ENCODE peak calls at places on chromosomes 1 and 21, in seven cellular contexts. One of them, this sample, is unnamed.

GRCh38 chr1:67350783-67351182 is 43.1 kb downstream of the IL12RB2 start:
- DNase-seq in body of pancreas: no peak
- DNase-seq in IMR-90: no peak
- DNase-seq in suprapubic skin: no peak
- DNase-seq in sigmoid colon: no peak
- DNase-seq in heart left ventricle: no peak
- DNase-seq in testis: no peak
- DNase-seq in this sample: no peak

GRCh38 chr1:165424454-165425283 is 20.3 kb downstream of the RXRG start:
- DNase-seq in body of pancreas: no peak
- DNase-seq in IMR-90: no peak
- DNase-seq in suprapubic skin: no peak
- DNase-seq in sigmoid colon: no peak
- DNase-seq in heart left ventricle: peak; percentile 40
- DNase-seq in testis: peak; percentile 16
- DNase-seq in this sample: no peak

GRCh38 chr1:234583755-234584430 is 26.1 kb downstream of the IRF2BP2 start:
- DNase-seq in body of pancreas: peak; percentile 39
- DNase-seq in IMR-90: no peak
- DNase-seq in suprapubic skin: no peak
- DNase-seq in sigmoid colon: peak; percentile 84
- DNase-seq in heart left ventricle: no peak
- DNase-seq in testis: no peak
- DNase-seq in this sample: no peak

GRCh38 chr1:9269721-9270120 is 23.0 kb upstream of the SPSB1 start:
- DNase-seq in body of pancreas: no peak
- DNase-seq in IMR-90: no peak
- DNase-seq in suprapubic skin: no peak
- DNase-seq in sigmoid colon: no peak
- DNase-seq in heart left ventricle: no peak
- DNase-seq in testis: no peak
- DNase-seq in this sample: no peak

GRCh38 chr21:28671549-28672195 is 321.0 kb downstream of the LTN1 start:
- DNase-seq in body of pancreas: no peak
- DNase-seq in IMR-90: no peak
- DNase-seq in suprapubic skin: no peak
- DNase-seq in sigmoid colon: no peak
- DNase-seq in heart left ventricle: no peak
- DNase-seq in testis: no peak
- DNase-seq in this sample: no peak

GRCh38 chr21:31132574-31133242 is 94.4 kb upstream of the KRTAP19-8 start:
- DNase-seq in body of pancreas: no peak
- DNase-seq in IMR-90: peak; percentile 12
- DNase-seq in suprapubic skin: no peak
- DNase-seq in sigmoid colon: no peak
- DNase-seq in heart left ventricle: no peak
- DNase-seq in testis: no peak
- DNase-seq in this sample: peak; percentile 63

GRCh38 chr1:55337801-55338447 is 122.8 kb upstream of the USP24 start:
- DNase-seq in body of pancreas: no peak
- DNase-seq in IMR-90: peak; percentile 79
- DNase-seq in suprapubic skin: no peak
- DNase-seq in sigmoid colon: no peak
- DNase-seq in heart left ventricle: no peak
- DNase-seq in testis: peak; percentile 21
- DNase-seq in this sample: no peak

GRCh38 chr1:24435782-24436365 is 20.3 kb downstream of the NIPAL3 start:
- DNase-seq in body of pancreas: no peak
- DNase-seq in IMR-90: no peak
- DNase-seq in suprapubic skin: no peak
- DNase-seq in sigmoid colon: no peak
- DNase-seq in heart left ventricle: no peak
- DNase-seq in testis: no peak
- DNase-seq in this sample: no peak

GRCh38 chr1:213987876-213988638 is at the start of gene PROX1:
- DNase-seq in body of pancreas: peak; percentile 89
- DNase-seq in IMR-90: peak; percentile 87
- DNase-seq in suprapubic skin: peak; percentile 90
- DNase-seq in sigmoid colon: peak; percentile 95
- DNase-seq in heart left ventricle: peak; percentile 83
- DNase-seq in testis: peak; percentile 91
- DNase-seq in this sample: peak; percentile 65
- TF ChIP-seq POLR2A in body of pancreas: peak; percentile 96
- TF ChIP-seq POLR2A in IMR-90: no peak
- TF ChIP-seq POLR2A in suprapubic skin: no peak
- TF ChIP-seq POLR2A in sigmoid colon: peak; percentile 72
- TF ChIP-seq POLR2A in heart left ventricle: peak; percentile 84
- TF ChIP-seq POLR2A in testis: no peak
- TF ChIP-seq POLR2A in this sample: peak; percentile 56

GRCh38 chr1:1629430-1630190 is 2.4 kb upstream of the MMP23B start:
- DNase-seq in body of pancreas: no peak
- DNase-seq in IMR-90: no peak
- DNase-seq in suprapubic skin: peak; percentile 79
- DNase-seq in sigmoid colon: peak; percentile 71
- DNase-seq in heart left ventricle: peak; percentile 36
- DNase-seq in testis: no peak
- DNase-seq in this sample: peak; percentile 77
- H3K4me1 ChIP-seq in body of pancreas: peaks cover 7% of the 10 kb centered on the region
- H3K4me1 ChIP-seq in IMR-90: no peaks in the 10 kb centered on the region
- H3K4me1 ChIP-seq in suprapubic skin: peaks cover 59% of the 10 kb centered on the region
- H3K4me1 ChIP-seq in sigmoid colon: peaks cover 25% of the 10 kb centered on the region
- H3K4me1 ChIP-seq in heart left ventricle: peaks cover 40% of the 10 kb centered on the region
- H3K4me1 ChIP-seq in testis: peaks cover 3% of the 10 kb centered on the region
- H3K4me1 ChIP-seq in this sample: peaks cover 3% of the 10 kb centered on the region

GRCh38 chr1:111449703-111450017 is 396 bp downstream of the ATP5PB start:
- DNase-seq in body of pancreas: no peak
- DNase-seq in IMR-90: no peak
- DNase-seq in suprapubic skin: no peak
- DNase-seq in sigmoid colon: no peak
- DNase-seq in heart left ventricle: no peak
- DNase-seq in testis: no peak
- DNase-seq in this sample: no peak

GRCh38 chr1:111448482-111448917 is 556 bp downstream of the WDR77 start:
- DNase-seq in body of pancreas: no peak
- DNase-seq in IMR-90: peak; percentile 12
- DNase-seq in suprapubic skin: no peak
- DNase-seq in sigmoid colon: no peak
- DNase-seq in heart left ventricle: no peak
- DNase-seq in testis: no peak
- DNase-seq in this sample: peak; percentile 19

GRCh38 chr1:111450185-111450584 is 921 bp downstream of the ATP5PB start:
- DNase-seq in body of pancreas: no peak
- DNase-seq in IMR-90: no peak
- DNase-seq in suprapubic skin: no peak
- DNase-seq in sigmoid colon: no peak
- DNase-seq in heart left ventricle: no peak
- DNase-seq in testis: no peak
- DNase-seq in this sample: no peak

GRCh38 chr1:111446967-111447892 is 1.8 kb downstream of the WDR77 start:
- DNase-seq in body of pancreas: peak; percentile 25
- DNase-seq in IMR-90: no peak
- DNase-seq in suprapubic skin: no peak
- DNase-seq in sigmoid colon: no peak
- DNase-seq in heart left ventricle: no peak
- DNase-seq in testis: no peak
- DNase-seq in this sample: no peak

GRCh38 chr1:111448918-111449702 is at the start of the genes ATP5PB and WDR77:
- DNase-seq in body of pancreas: peak; percentile 95
- DNase-seq in IMR-90: peak; percentile 99
- DNase-seq in suprapubic skin: peak; percentile 97
- DNase-seq in sigmoid colon: peak; percentile 98
- DNase-seq in heart left ventricle: peak; percentile 96
- DNase-seq in testis: peak; percentile 97
- DNase-seq in this sample: peak; percentile 97
- TF ChIP-seq POLR2A in body of pancreas: peak; percentile 63
- TF ChIP-seq POLR2A in IMR-90: peak; percentile 61
- TF ChIP-seq POLR2A in suprapubic skin: peak; percentile 32
- TF ChIP-seq POLR2A in sigmoid colon: peak; percentile 66
- TF ChIP-seq POLR2A in heart left ventricle: no peak
- TF ChIP-seq POLR2A in testis: no peak
- TF ChIP-seq POLR2A in this sample: peak; percentile 35

GRCh38 chr1:22053018-22053860 is 730 bp downstream of the CDC42 start:
- DNase-seq in body of pancreas: peak; percentile 69
- DNase-seq in IMR-90: peak; percentile 85
- DNase-seq in suprapubic skin: peak; percentile 79
- DNase-seq in sigmoid colon: peak; percentile 78
- DNase-seq in heart left ventricle: peak; percentile 69
- DNase-seq in testis: peak; percentile 41
- DNase-seq in this sample: peak; percentile 86

GRCh38 chr1:22056043-22056442 is 3.5 kb downstream of the CDC42 start:
- DNase-seq in body of pancreas: no peak
- DNase-seq in IMR-90: peak; percentile 48
- DNase-seq in suprapubic skin: peak; percentile 13
- DNase-seq in sigmoid colon: no peak
- DNase-seq in heart left ventricle: no peak
- DNase-seq in testis: no peak
- DNase-seq in this sample: no peak

GRCh38 chr1:22053861-22054770 is 1.6 kb downstream of the CDC42 start:
- DNase-seq in body of pancreas: no peak
- DNase-seq in IMR-90: peak; percentile 20
- DNase-seq in suprapubic skin: peak; percentile 46
- DNase-seq in sigmoid colon: no peak
- DNase-seq in heart left ventricle: no peak
- DNase-seq in testis: peak; percentile 34
- DNase-seq in this sample: peak; percentile 44

GRCh38 chr1:22056921-22057320 is 4.4 kb downstream of the CDC42 start:
- DNase-seq in body of pancreas: no peak
- DNase-seq in IMR-90: no peak
- DNase-seq in suprapubic skin: peak; percentile 7
- DNase-seq in sigmoid colon: no peak
- DNase-seq in heart left ventricle: no peak
- DNase-seq in testis: no peak
- DNase-seq in this sample: peak; percentile 7

DNA sequence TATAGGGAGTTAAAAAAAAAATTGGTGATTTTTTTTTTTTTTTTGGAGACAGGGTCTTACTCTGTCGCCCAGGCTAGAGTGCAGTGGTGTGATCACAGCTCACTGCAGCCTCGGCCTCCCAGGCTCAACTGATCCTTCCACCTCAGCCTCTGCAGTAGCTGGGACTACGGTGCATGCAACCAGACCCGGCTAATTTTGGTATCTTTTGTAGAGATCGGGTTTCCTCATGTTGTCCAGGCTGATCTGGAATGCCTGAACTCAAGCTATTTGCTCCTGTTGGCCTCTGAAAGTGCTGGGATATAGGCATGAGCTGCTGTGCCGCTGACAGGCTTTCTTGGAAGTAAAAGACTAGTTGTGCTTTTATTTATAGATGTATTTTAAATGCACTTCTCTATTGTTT is 3.0 kb downstream of the CDC42 start:
- DNase-seq in body of pancreas: no peak
- DNase-seq in IMR-90: no peak
- DNase-seq in suprapubic skin: peak; percentile 37
- DNase-seq in sigmoid colon: no peak
- DNase-seq in heart left ventricle: no peak
- DNase-seq in testis: no peak
- DNase-seq in this sample: peak; percentile 41
- H3K4me1 ChIP-seq in body of pancreas: peaks cover 45% of the 10 kb centered on the region
- H3K4me1 ChIP-seq in IMR-90: peaks cover 7% of the 10 kb centered on the region
- H3K4me1 ChIP-seq in suprapubic skin: peaks cover 64% of the 10 kb centered on the region
- H3K4me1 ChIP-seq in sigmoid colon: peaks cover 67% of the 10 kb centered on the region
- H3K4me1 ChIP-seq in heart left ventricle: peaks cover 69% of the 10 kb centered on the region
- H3K4me1 ChIP-seq in testis: peaks cover 34% of the 10 kb centered on the region
- H3K4me1 ChIP-seq in this sample: no peaks in the 10 kb centered on the region